ENCODE peak calls at places on chromosomes 13 and 19, in five cellular contexts. K is choroid plexus epithelial cell, M is NB4, Y is bronchial epithelial cell, A is AG10803. J is an unnamed sample.

GRCh38 chr19:34430738-34431625 is 2.8 kb downstream of the UBA2 start:
- DNase-seq in K (peak; percentile 77), M (peak; percentile 68), Y (peak; percentile 60), A (peak; percentile 53), J (no peak)

GRCh38 chr13:34294483-34295129 is 476.7 kb downstream of the RFC3 start:
- DNase-seq in K (peak; percentile 35), M (no peak), Y (peak; percentile 18), A (peak; percentile 12), J (no peak)

GRCh38 chr13:114146629-114147028 is 14.2 kb upstream of the RASA3 start:
- DNase-seq in K (peak; percentile 26), M (no peak), Y (no peak), A (no peak), J (peak; percentile 70)

GRCh38 chr19:40279120-40279551 is 6.0 kb downstream of the AKT2 start:
- DNase-seq in K (peak; percentile 87), M (no peak), Y (no peak), A (peak; percentile 81), J (peak; percentile 90)

GRCh38 chr19:43738780-43739211 is 16.0 kb downstream of the SMG9 start:
- DNase-seq in K (no peak), M (no peak), Y (no peak), A (no peak), J (peak; percentile 24)

GRCh38 chr19:17243854-17244617 is 1.7 kb downstream of the NR2F6 start:
- DNase-seq in K (no peak), M (no peak), Y (no peak), A (peak; percentile 45), J (peak; percentile 87)

GRCh38 chr13:47121092-47121763 is 224.4 kb upstream of the HTR2A start:
- DNase-seq in K (no peak), M (no peak), Y (peak; percentile 13), A (no peak), J (no peak)

GRCh38 chr19:52464798-52465470 is 11.6 kb downstream of the ZNF578 start:
- DNase-seq in K (no peak), M (peak; percentile 57), Y (no peak), A (no peak), J (no peak)

GRCh38 chr13:101218484-101218883 is 197.8 kb downstream of the NALCN start:
- DNase-seq in K (peak; percentile 19), M (no peak), Y (peak; percentile 72), A (no peak), J (no peak)

GRCh38 chr13:33139186-33139585 is 123.0 kb downstream of the KL start:
- DNase-seq in K (no peak), M (no peak), Y (no peak), A (no peak), J (no peak)

GRCh38 chr13:20772401-20773131 is 1.2 kb downstream of the EEF1AKMT1 start:
- DNase-seq in K (peak; percentile 10), M (peak; percentile 48), Y (no peak), A (peak; percentile 9), J (no peak)

GRCh38 chr13:42484396-42484795 is 89.6 kb upstream of the TNFSF11 start:
- DNase-seq in K (peak; percentile 68), M (no peak), Y (peak; percentile 83), A (no peak), J (no peak)

GRCh38 chr19:39927076-39927475 is 7.4 kb downstream of the FCGBP start:
- DNase-seq in K (no peak), M (no peak), Y (no peak), A (no peak), J (no peak)

GRCh38 chr13:56393549-56393948 is 747.2 kb upstream of the PRR20A start:
- DNase-seq in K (no peak), M (no peak), Y (no peak), A (no peak), J (no peak)

GRCh38 chr13:102651892-102652291 is 43.0 kb downstream of the METTL21C start:
- DNase-seq in K (peak; percentile 33), M (no peak), Y (no peak), A (peak; percentile 75), J (peak; percentile 68)

GRCh38 chr13:112731667-112732616 is 42.1 kb downstream of the ATP11A start:
- DNase-seq in K (no peak), M (no peak), Y (no peak), A (no peak), J (peak; percentile 42)

GRCh38 chr13:94351292-94352000 is 128.0 kb downstream of the DCT start:
- DNase-seq in K (peak; percentile 79), M (peak; percentile 25), Y (no peak), A (peak; percentile 63), J (no peak)

GRCh38 chr13:27135023-27135422 is 36.6 kb downstream of the USP12 start:
- DNase-seq in K (no peak), M (no peak), Y (no peak), A (no peak), J (no peak)

GRCh38 chr13:73580868-73581267 is 522.1 kb downstream of the KLF5 start:
- DNase-seq in K (no peak), M (no peak), Y (no peak), A (no peak), J (no peak)

GRCh38 chr13:74047925-74048324 is 86.3 kb downstream of the KLF12 start:
- DNase-seq in K (peak; percentile 14), M (no peak), Y (peak; percentile 73), A (peak; percentile 15), J (no peak)

GRCh38 chr19:35368378-35368777 is 2.5 kb upstream of the GPR42 start:
- DNase-seq in K (no peak), M (no peak), Y (no peak), A (no peak), J (no peak)

GRCh38 chr13:109100705-109101104 is 471.3 kb downstream of the MYO16 start:
- DNase-seq in K (peak; percentile 2), M (no peak), Y (peak; percentile 15), A (peak; percentile 8), J (no peak)

GRCh38 chr19:52923782-52924593 is 760 bp upstream of the ZNF888 start:
- DNase-seq in K (peak; percentile 19), M (peak; percentile 89), Y (peak; percentile 45), A (peak; percentile 37), J (peak; percentile 84)

GRCh38 chr19:50695251-50696064 is 24.1 kb downstream of the SHANK1 start:
- DNase-seq in K (no peak), M (peak; percentile 43), Y (no peak), A (no peak), J (no peak)

GRCh38 chr13:26386026-26386425 is 132.1 kb downstream of the CDK8 start:
- DNase-seq in K (no peak), M (no peak), Y (peak; percentile 67), A (no peak), J (no peak)

GRCh38 chr19:55581145-55581827 is 638 bp upstream of the ZNF579 start:
- DNase-seq in K (peak; percentile 9), M (peak; percentile 25), Y (no peak), A (no peak), J (no peak)

GRCh38 chr13:73961181-73961580 is 173.0 kb downstream of the KLF12 start:
- DNase-seq in K (no peak), M (no peak), Y (no peak), A (no peak), J (no peak)

GRCh38 chr13:99439048-99439447 is 62.2 kb upstream of the TM9SF2 start:
- DNase-seq in K (no peak), M (no peak), Y (no peak), A (no peak), J (no peak)

GRCh38 chr13:99436013-99436412 is 65.3 kb upstream of the TM9SF2 start:
- DNase-seq in K (no peak), M (no peak), Y (no peak), A (no peak), J (no peak)

GRCh38 chr13:99435116-99435515 is 66.2 kb upstream of the TM9SF2 start:
- DNase-seq in K (no peak), M (no peak), Y (no peak), A (no peak), J (no peak)

GRCh38 chr13:99434258-99434788 is 66.9 kb upstream of the TM9SF2 start:
- DNase-seq in K (no peak), M (no peak), Y (no peak), A (no peak), J (no peak)

DNA sequence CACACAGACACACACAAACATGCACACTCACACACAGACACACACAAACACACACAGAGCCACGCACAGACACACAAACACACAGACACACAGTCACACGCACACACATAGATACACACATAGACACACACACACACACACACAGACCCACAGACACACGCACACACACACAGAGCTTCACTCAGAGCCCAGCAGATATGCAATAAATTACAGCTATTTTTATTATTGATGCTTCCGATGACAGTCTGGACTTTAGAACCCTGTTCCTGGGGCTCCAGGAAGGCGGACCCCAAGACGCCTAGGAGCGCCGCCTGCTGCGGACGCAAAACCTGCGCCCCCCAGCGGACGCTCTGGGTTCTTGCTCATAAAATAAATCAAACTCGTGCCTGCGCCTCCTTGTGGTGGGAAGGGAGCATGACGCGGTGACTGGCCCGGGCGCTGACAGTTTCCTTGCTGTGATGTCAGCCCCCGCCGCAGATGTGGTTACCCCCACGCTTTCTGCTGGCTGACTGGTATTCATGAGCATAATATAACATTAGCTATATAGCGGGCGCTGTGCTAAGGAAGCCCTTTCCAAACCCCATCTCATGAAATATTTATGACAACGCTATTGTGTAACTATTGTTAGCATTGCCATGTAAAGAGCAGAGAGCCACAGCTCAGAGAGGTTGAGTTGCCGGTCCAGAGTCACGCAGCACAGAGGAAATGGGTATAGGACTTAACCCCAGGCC is 64.4 kb upstream of the TM9SF2 start:
- DNase-seq in K (peak; percentile 90), M (peak; percentile 92), Y (peak; percentile 60), A (peak; percentile 77), J (peak; percentile 91)
- H3K4me3 ChIP-seq in K (no peak overlapping the region), M (no peak overlapping the region), Y (no peak overlapping the region), A (no peak overlapping the region), J (peak overlapping the region; percentile 37)

GRCh38 chr13:37427843-37428494 is 170.6 kb downstream of the POSTN start:
- DNase-seq in K (no peak), M (no peak), Y (no peak), A (no peak), J (no peak)

DNA sequence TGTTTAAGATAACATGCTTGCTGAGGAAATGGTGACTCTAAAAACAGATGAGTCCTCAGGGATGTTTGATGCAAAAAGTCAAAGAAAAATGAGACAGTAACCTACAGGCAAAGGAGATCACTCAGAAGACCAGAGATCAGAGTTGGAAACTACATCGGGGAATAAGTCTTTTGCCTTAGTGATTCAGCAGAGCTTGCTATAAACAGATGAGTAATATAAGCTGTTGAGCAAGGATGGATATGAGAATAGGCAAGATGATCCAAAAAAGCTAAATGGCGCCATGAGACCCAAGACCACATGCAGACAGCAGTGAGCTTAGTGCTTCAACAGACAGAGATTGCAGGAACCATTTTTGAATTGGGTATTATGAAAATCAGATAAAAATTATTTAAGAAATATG is 168.6 kb downstream of the POSTN start:
- DNase-seq in K (peak; percentile 93), M (no peak), Y (peak; percentile 71), A (peak; percentile 86), J (no peak)
- H3K4me3 ChIP-seq in K (no peak overlapping the region), M (no peak overlapping the region), Y (no peak overlapping the region), A (no peak overlapping the region), J (no peak overlapping the region)

GRCh38 chr19:53961523-53962345 is 1.0 kb upstream of the CACNG8 start:
- DNase-seq in K (peak; percentile 57), M (no peak), Y (no peak), A (no peak), J (no peak)
- H3K4me3 ChIP-seq in K (peak overlapping the region; percentile 65), M (no peak overlapping the region), Y (no peak overlapping the region), A (peak overlapping the region; percentile 41), J (no peak overlapping the region)

GRCh38 chr19:7292950-7293794 is 1.0 kb downstream of the INSR start:
- DNase-seq in K (no peak), M (peak; percentile 60), Y (no peak), A (no peak), J (peak; percentile 84)
- H3K4me3 ChIP-seq in K (peak overlapping the region; percentile 68), M (peak overlapping the region; percentile 78), Y (peak overlapping the region; percentile 49), A (peak overlapping the region; percentile 74), J (peak overlapping the region; percentile 92)

GRCh38 chr19:5625641-5626040 is 2.8 kb downstream of the SAFB start:
- DNase-seq in K (no peak), M (no peak), Y (no peak), A (no peak), J (no peak)
- H3K4me3 ChIP-seq in K (no peak overlapping the region), M (peak overlapping the region; percentile 95), Y (no peak overlapping the region), A (peak overlapping the region; percentile 100), J (no peak overlapping the region)

J was measured in kidney.